ENCODE peak calls at places on chromosomes 4 and X, in seven cellular contexts. Y, N, L, G, B, M and C are unnamed samples.

GRCh38 chr4:77052352-77052751 is 23.4 kb downstream of the CCNI start:
- DNase-seq in G (peak), N (peak), M (peak), B (peak), Y (no peak), L (no peak), C (peak)

GRCh38 chr4:98467627-98468072 is 190.8 kb downstream of the TSPAN5 start:
- DNase-seq in Y (no peak), G (peak), N (peak), B (peak), L (peak), M (peak), C (peak)

GRCh38 chr4:57426779-57427395 is 316.7 kb upstream of the IGFBP7 start:
- DNase-seq in N (no peak), B (peak), M (peak), L (no peak), G (peak), Y (peak), C (peak)

GRCh38 chrX:134423606-134424005 is 36.4 kb upstream of the HPRT1 start:
- DNase-seq in G (no peak), B (peak), N (no peak), L (no peak), M (peak), Y (no peak), C (peak)

GRCh38 chr4:85084371-85085170 is 118.1 kb upstream of the WDFY3 start:
- DNase-seq in L (peak), Y (no peak), N (no peak), G (peak), B (peak), M (peak), C (peak)

GRCh38 chr4:115871596-115871995 is 758.2 kb upstream of the NDST4 start:
- DNase-seq in Y (no peak), L (no peak), N (no peak), M (no peak), G (no peak), B (no peak), C (peak)

GRCh38 chr4:6546681-6547447 is 28.1 kb upstream of the MAN2B2 start:
- DNase-seq in B (peak), G (peak), Y (no peak), L (no peak), N (peak), M (peak), C (peak)

GRCh38 chrX:43718956-43719355 is 62.9 kb downstream of the MAOA start:
- DNase-seq in G (no peak), N (no peak), B (no peak), Y (no peak), L (no peak), M (no peak), C (no peak)

GRCh38 chr4:153747406-153747805 is 12.4 kb downstream of the RNF175 start:
- DNase-seq in G (no peak), N (no peak), L (no peak), M (no peak), Y (no peak), B (no peak), C (no peak)

GRCh38 chr4:143555676-143556075 is 42.2 kb downstream of the SMARCA5 start:
- DNase-seq in N (no peak), Y (no peak), M (no peak), L (no peak), G (no peak), B (no peak), C (no peak)